ENCODE peak calls at places on chromosomes 4 and X, in four cellular contexts. One of them, this sample, is unnamed.

GRCh38 chrX:103464071-103464773 is 55.1 kb downstream of the RAB40A start:
- DNase-seq in A549: peak
- DNase-seq in HepG2: peak
- DNase-seq in GM12878: no peak
- DNase-seq in this sample: peak

GRCh38 chrX:103531002-103531401 is 11.7 kb upstream of the RAB40A start:
- DNase-seq in A549: no peak
- DNase-seq in HepG2: no peak
- DNase-seq in GM12878: no peak
- DNase-seq in this sample: no peak

GRCh38 chrX:39112143-39112542 is 310.9 kb downstream of the MID1IP1 start:
- DNase-seq in A549: no peak
- DNase-seq in HepG2: no peak
- DNase-seq in GM12878: no peak
- DNase-seq in this sample: no peak

GRCh38 chrX:16664059-16664458 is 14.1 kb downstream of the S100G start:
- DNase-seq in A549: no peak
- DNase-seq in HepG2: no peak
- DNase-seq in GM12878: no peak
- DNase-seq in this sample: no peak

GRCh38 chr4:26780524-26780923 is 80.1 kb upstream of the STIM2 start:
- DNase-seq in A549: no peak
- DNase-seq in HepG2: no peak
- DNase-seq in GM12878: no peak
- DNase-seq in this sample: no peak

GRCh38 chr4:158068063-158068462 is 104.8 kb downstream of the GASK1B start:
- DNase-seq in A549: no peak
- DNase-seq in HepG2: no peak
- DNase-seq in GM12878: no peak
- DNase-seq in this sample: no peak

GRCh38 chrX:101450951-101451350 is 34.3 kb upstream of the ARMCX4 start:
- DNase-seq in A549: no peak
- DNase-seq in HepG2: no peak
- DNase-seq in GM12878: no peak
- DNase-seq in this sample: no peak

GRCh38 chr4:129514852-129515251 is 418.9 kb downstream of the C4orf33 start:
- DNase-seq in A549: no peak
- DNase-seq in HepG2: no peak
- DNase-seq in GM12878: no peak
- DNase-seq in this sample: no peak

GRCh38 chrX:153519569-153520285 is 2.3 kb downstream of the ATP2B3 start:
- DNase-seq in A549: peak
- DNase-seq in HepG2: no peak
- DNase-seq in GM12878: no peak
- DNase-seq in this sample: no peak

DNA sequence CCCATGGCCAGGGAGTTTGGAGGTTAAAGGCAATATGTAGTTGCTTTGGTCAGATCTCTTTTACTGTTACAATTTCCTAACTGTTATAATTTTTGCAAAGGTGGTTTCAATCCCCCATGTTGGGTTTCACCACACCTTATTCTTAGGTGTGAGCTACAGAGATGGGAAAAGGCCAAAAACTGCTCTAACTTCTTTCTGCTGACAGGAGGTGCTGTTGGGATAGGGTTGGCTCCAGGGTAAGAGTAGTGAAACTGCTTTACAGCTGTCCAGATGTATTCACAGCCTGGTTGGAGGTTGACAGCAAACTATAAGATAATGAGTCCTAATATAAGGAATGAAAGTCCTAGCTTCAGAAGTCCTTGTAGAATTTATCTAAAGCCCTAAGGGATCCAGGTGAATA is 181.3 kb upstream of the TEX13D start:
- DNase-seq in A549: no peak
- DNase-seq in HepG2: no peak
- DNase-seq in GM12878: no peak
- DNase-seq in this sample: no peak
- TF ChIP-seq CHD4 in A549: no peak
- TF ChIP-seq CHD4 in HepG2: no peak
- TF ChIP-seq CHD4 in GM12878: no peak
- TF ChIP-seq CHD4 in this sample: no peak

DNA sequence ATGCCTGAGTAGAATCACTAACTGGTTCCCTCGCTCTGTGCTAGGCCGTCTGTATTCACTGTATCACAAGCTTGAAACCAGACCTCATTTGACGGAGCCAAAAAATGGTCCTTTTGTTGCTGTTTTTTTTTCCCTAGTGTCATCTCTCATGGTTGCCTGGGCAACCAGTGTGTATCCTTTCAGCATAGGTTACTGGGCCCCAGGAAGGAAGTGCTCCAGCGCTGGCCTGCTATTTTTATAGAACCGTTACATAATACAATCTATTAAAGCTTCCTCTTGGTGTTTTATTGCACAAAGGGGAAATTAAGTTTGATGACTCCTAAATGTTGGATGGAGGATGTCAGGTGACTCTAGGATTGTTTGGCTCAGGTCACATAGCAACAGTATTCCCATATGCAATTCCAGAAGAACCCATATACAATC is 220.4 kb downstream of the SPRY1 start:
- DNase-seq in A549: no peak
- DNase-seq in HepG2: no peak
- DNase-seq in GM12878: no peak
- DNase-seq in this sample: no peak
- TF ChIP-seq ESRRA in A549: no peak
- TF ChIP-seq ESRRA in HepG2: no peak
- TF ChIP-seq ESRRA in GM12878: no peak
- TF ChIP-seq ESRRA in this sample: no peak

DNA sequence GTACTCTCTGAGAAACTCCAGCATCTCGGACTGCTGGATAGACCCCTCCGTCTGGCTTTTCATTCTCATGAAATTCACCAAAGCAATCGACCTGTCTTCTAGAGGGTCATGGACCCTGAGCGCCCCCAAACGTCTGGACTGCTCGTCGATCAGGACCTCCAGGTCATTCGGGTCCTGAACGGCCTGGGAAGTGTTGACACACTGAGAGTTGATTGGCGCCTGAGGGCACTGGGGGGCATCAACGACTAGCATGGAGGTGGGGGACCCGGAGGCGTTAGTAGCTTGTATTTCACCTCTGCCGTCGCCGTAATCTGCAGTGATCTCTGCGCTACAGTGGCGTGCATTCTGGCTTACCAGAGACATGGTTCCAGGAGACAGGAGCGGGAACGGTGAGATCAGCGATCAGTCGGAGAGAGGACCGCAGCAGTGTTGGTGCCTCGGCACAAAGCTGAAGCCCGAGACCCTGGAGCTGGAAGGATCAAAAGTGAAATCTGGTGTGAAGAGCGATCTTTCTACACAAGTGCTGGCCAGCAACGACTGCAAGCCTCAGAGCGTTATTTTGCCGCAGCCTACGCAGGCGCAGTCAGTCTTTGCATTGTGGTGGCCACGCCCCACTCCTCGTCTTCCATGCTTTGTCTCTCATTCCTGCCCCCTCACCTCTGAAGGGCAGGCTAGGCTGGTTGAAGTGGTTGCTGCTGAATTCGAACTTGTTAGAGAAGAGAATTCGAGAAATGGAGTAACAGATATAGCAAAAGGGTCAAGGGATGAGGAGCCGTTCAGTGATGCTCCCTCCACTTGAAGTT is at the start of gene MAGEE2:
- DNase-seq in A549: no peak
- DNase-seq in HepG2: peak
- DNase-seq in GM12878: no peak
- DNase-seq in this sample: no peak
- TF ChIP-seq CHD4 in A549: no peak
- TF ChIP-seq CHD4 in HepG2: no peak
- TF ChIP-seq CHD4 in GM12878: no peak
- TF ChIP-seq CHD4 in this sample: no peak

DNA sequence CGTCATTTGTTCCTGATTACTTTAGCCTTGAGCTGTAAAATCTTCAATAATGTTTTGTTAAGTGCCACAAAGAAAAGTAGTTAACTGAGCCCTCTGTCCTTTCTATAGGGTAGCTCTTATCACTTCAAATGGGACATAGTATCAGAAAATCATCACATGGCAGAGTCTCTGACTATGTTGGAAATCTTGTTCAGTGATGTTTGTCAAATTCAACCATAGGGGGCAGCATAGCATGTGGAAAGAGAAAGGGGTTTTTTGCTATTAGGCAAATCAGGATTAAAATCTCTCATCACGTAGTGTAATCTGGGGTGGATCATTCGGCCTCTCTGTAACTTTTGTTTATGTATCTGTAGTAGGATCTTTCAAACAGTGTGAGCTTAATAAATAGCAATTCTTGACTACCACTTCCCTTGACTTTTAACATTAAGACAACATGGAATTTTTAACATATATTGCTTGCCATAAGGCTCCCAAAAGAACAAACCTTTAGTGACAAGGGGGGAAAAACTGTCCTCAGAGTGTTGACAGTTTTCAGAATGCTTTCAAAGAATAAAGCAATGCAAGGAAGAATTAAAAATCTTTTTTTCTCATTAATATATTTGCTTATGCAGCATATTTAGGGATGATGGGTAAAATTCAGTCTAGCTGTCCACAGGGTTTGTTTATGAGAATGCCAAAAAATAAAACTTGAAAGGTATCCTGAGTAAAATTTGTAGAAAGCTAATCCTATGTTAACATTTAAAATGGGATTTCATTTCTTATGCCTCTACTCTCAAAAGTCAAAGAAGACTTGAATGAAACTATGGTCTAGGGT is 127.2 kb downstream of the FBXW7 start:
- DNase-seq in A549: peak
- DNase-seq in HepG2: peak
- DNase-seq in GM12878: no peak
- DNase-seq in this sample: peak
- TF ChIP-seq ESRRA in A549: no peak
- TF ChIP-seq ESRRA in HepG2: no peak
- TF ChIP-seq ESRRA in GM12878: no peak
- TF ChIP-seq ESRRA in this sample: no peak